ENCODE peak calls at places on chromosomes 3 and 15, in seven cellular contexts. B is AG20443; A is effector memory CD8-positive, alpha-beta T cell; X is right lobe of liver; Z is GDM1; N is aorta; R is PC-3. K is an unnamed sample.

GRCh38 chr3:102722317-102722716 is 287.5 kb downstream of the ZPLD1 start:
- DNase-seq in B (no peak), A (no peak), Z (no peak), N (no peak), R (no peak), X (no peak), K (no peak)

GRCh38 chr15:69154684-69155083 is 5.8 kb upstream of the GLCE start:
- DNase-seq in R (peak; percentile 61), B (peak; percentile 63), A (no peak), N (no peak), Z (no peak), X (no peak), K (no peak)

GRCh38 chr15:76401285-76401684 is 64.7 kb downstream of the ISL2 start:
- DNase-seq in N (no peak), X (no peak), B (no peak), R (peak; percentile 47), Z (no peak), A (no peak), K (no peak)

GRCh38 chr3:195768414-195768813 is 43.3 kb downstream of the MUC4 start:
- DNase-seq in X (no peak), R (no peak), A (no peak), Z (no peak), B (no peak), N (no peak), K (no peak)

GRCh38 chr3:58670506-58671125 is 4.0 kb upstream of the FAM3D start:
- DNase-seq in B (no peak), Z (no peak), N (no peak), R (no peak), X (no peak), A (no peak), K (no peak)

GRCh38 chr15:81297147-81297572 is 26.8 kb downstream of the STARD5 start:
- DNase-seq in N (no peak), R (peak; percentile 95), Z (no peak), A (no peak), B (peak; percentile 75), X (no peak), K (peak; percentile 38)

GRCh38 chr15:78536134-78536533 is 4.1 kb upstream of the PSMA4 start:
- DNase-seq in R (no peak), N (no peak), X (no peak), A (no peak), Z (no peak), B (no peak), K (peak; percentile 7)

GRCh38 chr3:100246999-100247398 is 13.8 kb upstream of the TBC1D23 start:
- DNase-seq in A (no peak), B (no peak), Z (no peak), N (no peak), R (no peak), X (no peak), K (no peak)

GRCh38 chr3:47323431-47324277 is 40.9 kb downstream of the KLHL18 start:
- DNase-seq in N (no peak), Z (no peak), X (no peak), R (peak; percentile 88), B (no peak), A (no peak), K (peak; percentile 25)

GRCh38 chr15:70670680-70671079 is 92.7 kb downstream of the UACA start:
- DNase-seq in Z (no peak), R (peak; percentile 26), X (no peak), N (no peak), B (no peak), A (no peak), K (no peak)

GRCh38 chr15:80640546-80641121 is 54.5 kb upstream of the ABHD17C start:
- DNase-seq in X (no peak), A (no peak), Z (no peak), R (no peak), B (no peak), N (no peak), K (no peak)

GRCh38 chr3:56826831-56827722 is 25.3 kb upstream of the ARHGEF3 start:
- DNase-seq in R (peak; percentile 43), N (no peak), B (no peak), A (no peak), Z (no peak), X (no peak), K (no peak)

GRCh38 chr15:93454788-93455187 is 365.8 kb upstream of the RGMA start:
- DNase-seq in R (no peak), N (no peak), X (no peak), Z (no peak), A (no peak), B (no peak), K (no peak)

GRCh38 chr3:65573548-65574116 is 465.1 kb downstream of the MAGI1 start:
- DNase-seq in Z (no peak), A (no peak), R (no peak), B (no peak), X (no peak), N (no peak), K (no peak)

GRCh38 chr15:77029166-77030041 is 34.5 kb downstream of the PSTPIP1 start:
- DNase-seq in Z (no peak), A (no peak), X (peak; percentile 33), R (no peak), B (no peak), N (peak; percentile 59), K (no peak)

GRCh38 chr15:77864211-77865105 is 213.1 kb downstream of the TBC1D2B start:
- DNase-seq in R (no peak), A (no peak), X (no peak), B (no peak), N (peak; percentile 71), Z (no peak), K (no peak)

GRCh38 chr15:82228750-82229149 is 33.8 kb downstream of the EFL1 start:
- DNase-seq in X (no peak), R (no peak), A (no peak), Z (no peak), B (no peak), N (no peak), K (no peak)

GRCh38 chr3:46378426-46378942 is 7.7 kb downstream of the CCR5 start:
- DNase-seq in X (peak; percentile 71), A (peak; percentile 55), B (peak; percentile 82), R (peak; percentile 83), N (peak; percentile 85), Z (peak; percentile 66), K (peak; percentile 57)